ENCODE peak calls at places on chromosome 22, in ten cellular contexts. S is activated naive CD4-positive, alpha-beta T cell treated with anti-CD3 and anti-CD28 coated beads, Interleukin-2, amount 50 U/mL, for 72 hours; R is PC-3; H is lower lobe of right lung; M is RWPE2; X is activated CD8-positive, alpha-beta T cell treated with anti-CD3 and anti-CD28 coated beads for 36 hours; K is left cardiac atrium; I is activated T-cell treated with anti-CD3 and anti-CD28 coated beads, Interleukin-2, amount 50 U/mL, for 4 hours; Y is T-helper 17 cell; C is stimulated activated naive B cell treated with anti-CD40 and anti-IgM and Interleukin-4, amounts not matched to agents 10 μg/mL and 1 μg/mL and 100 μg/mL, for 72 hours. F is an unnamed sample.

GRCh38 chr22:25028841-25029141 is 76.3 kb downstream of the KIAA1671 start:
- ATAC-seq in M (no peak), Y (no peak), H (no peak), X (no peak), K (no peak), S (no peak), I (no peak), C (no peak), R (no peak), F (no peak)

GRCh38 chr22:46078241-46079092 is 71.9 kb upstream of the PPARA start:
- ATAC-seq in M (peak), S (no peak), K (peak), Y (no peak), H (peak), C (no peak), I (no peak), X (no peak), R (peak), F (no peak)

GRCh38 chr22:21937821-21938070 is 14.9 kb downstream of the PPM1F start:
- ATAC-seq in K (peak), M (peak), R (peak), Y (no peak), X (no peak), C (no peak), S (peak), H (peak), I (no peak), F (no peak)

GRCh38 chr22:24427500-24428164 is at the start of gene ADORA2A:
- ATAC-seq in C (peak), S (peak), H (peak), R (no peak), X (peak), K (no peak), M (no peak), Y (peak), I (peak), F (peak)

GRCh38 chr22:25702046-25702445 is 39.9 kb upstream of the MYO18B start:
- ATAC-seq in R (no peak), K (no peak), Y (no peak), X (no peak), H (no peak), I (no peak), M (no peak), C (no peak), S (no peak), F (no peak)

GRCh38 chr22:43481528-43482309 is 69.9 kb downstream of the MPPED1 start:
- ATAC-seq in H (no peak), Y (no peak), I (peak), S (peak), K (no peak), R (no peak), X (peak), C (peak), M (no peak), F (no peak)

GRCh38 chr22:24727218-24727851 is 47.2 kb downstream of the PIWIL3 start:
- ATAC-seq in C (no peak), S (no peak), H (no peak), K (peak), M (peak), Y (no peak), R (peak), X (no peak), I (no peak), F (no peak)

GRCh38 chr22:22752199-22752555 is 107.8 kb downstream of the GGTLC2 start:
- ATAC-seq in X (no peak), R (no peak), I (no peak), Y (no peak), K (no peak), M (no peak), C (no peak), S (no peak), H (no peak), F (no peak)

GRCh38 chr22:43152001-43152354 is 619 bp downstream of the TSPO start:
- ATAC-seq in I (peak), M (peak), H (no peak), S (peak), K (no peak), R (peak), X (peak), Y (peak), C (peak), F (peak)

GRCh38 chr22:24214467-24215285 is 30.2 kb downstream of the GGT5 start:
- ATAC-seq in I (no peak), K (peak), X (no peak), M (no peak), R (no peak), S (no peak), Y (no peak), H (no peak), C (no peak), F (no peak)

GRCh38 chr22:42150727-42151590 is 20.3 kb upstream of the CYP2D6 start:
- ATAC-seq in K (no peak), M (no peak), S (peak), I (no peak), X (no peak), H (peak), R (no peak), C (no peak), Y (no peak), F (peak)

F was measured in stimulated activated memory B cell treated with anti-CD40 and anti-IgM and Interleukin-4, amounts not matched to agents 10 μg/mL and 1 μg/mL and 100 μg/mL, for 72 hours.